ENCODE peak calls at places on chromosomes 3 and 15, in five cellular contexts. G is omental fat pad; A is Caco-2; F is stimulated activated CD4-positive, alpha-beta T cell treated with anti-CD3 and anti-CD28 coated beads, Interleukin-4, amount 100 ng/mL, for 1 hour; R is fibroblast of pulmonary artery. J is an unnamed sample.
A peak's percentile ranks its signal among the peaks of the same experiment; 100 is the strongest.

GRCh38 chr3:115692887-115693524 is 69.7 kb downstream of the GAP43 start:
- DNase-seq in R (peak; percentile 82), G (peak; percentile 57), A (peak; percentile 84), F (peak; percentile 44), J (peak; percentile 80)

GRCh38 chr3:165642761-165643432 is 194.3 kb downstream of the BCHE start:
- DNase-seq in G (peak; percentile 45), F (no peak), R (peak; percentile 98), A (no peak), J (peak; percentile 98)

GRCh38 chr3:47421741-47422649 is 41.2 kb downstream of the PTPN23 start:
- DNase-seq in F (no peak), R (peak; percentile 23), G (no peak), A (no peak), J (no peak)

GRCh38 chr15:70023769-70024491 is 73.8 kb downstream of the TLE3 start:
- DNase-seq in F (no peak), G (no peak), R (peak; percentile 90), A (no peak), J (peak; percentile 49)

GRCh38 chr3:179840985-179841384 is 188.1 kb downstream of the USP13 start:
- DNase-seq in F (no peak), G (peak; percentile 41), A (no peak), R (peak; percentile 58), J (peak; percentile 62)

GRCh38 chr3:89690649-89691048 is 583.2 kb downstream of the EPHA3 start:
- DNase-seq in A (no peak), R (peak; percentile 6), G (no peak), F (no peak), J (peak; percentile 8)

GRCh38 chr3:194491996-194492395 is 5.2 kb upstream of the ATP13A3 start:
- DNase-seq in R (no peak), F (no peak), G (no peak), A (no peak), J (no peak)

GRCh38 chr3:56796202-56796601 is 5.5 kb downstream of the ARHGEF3 start:
- DNase-seq in F (no peak), R (peak; percentile 89), A (no peak), G (no peak), J (peak; percentile 32)

GRCh38 chr15:73371812-73372211 is 3.1 kb upstream of the HCN4 start:
- DNase-seq in F (no peak), R (no peak), A (no peak), G (no peak), J (no peak)

GRCh38 chr15:90067953-90068613 is 34.2 kb downstream of the IDH2 start:
- DNase-seq in A (no peak), G (no peak), F (no peak), R (no peak), J (no peak)

GRCh38 chr15:40554164-40554530 is 10.7 kb downstream of the CCDC32 start:
- DNase-seq in G (no peak), A (no peak), F (no peak), R (no peak), J (no peak)

GRCh38 chr3:76765526-76765925 is 274.4 kb upstream of the ROBO2 start:
- DNase-seq in F (no peak), A (no peak), G (no peak), R (no peak), J (no peak)

GRCh38 chr3:51559266-51559907 is 20.9 kb downstream of the RAD54L2 start:
- DNase-seq in G (no peak), A (no peak), R (peak; percentile 80), F (no peak), J (peak; percentile 61)

GRCh38 chr3:27556854-27557253 is 72.7 kb upstream of the SLC4A7 start:
- DNase-seq in A (no peak), G (no peak), R (peak; percentile 63), F (no peak), J (peak; percentile 49)

GRCh38 chr15:37106490-37107001 is 6.2 kb upstream of the MEIS2 start:
- DNase-seq in G (no peak), R (peak; percentile 78), F (no peak), A (no peak), J (peak; percentile 61)

GRCh38 chr3:113240841-113241240 is 29.5 kb downstream of the BOC start:
- DNase-seq in A (no peak), G (no peak), F (no peak), R (no peak), J (no peak)

GRCh38 chr3:177333535-177334495 is 136.5 kb upstream of the TBL1XR1 start:
- DNase-seq in R (no peak), G (no peak), A (no peak), F (no peak), J (no peak)

GRCh38 chr3:52046186-52046913 is 10.0 kb downstream of the DUSP7 start:
- DNase-seq in F (no peak), G (no peak), A (no peak), R (peak; percentile 96), J (peak; percentile 95)

GRCh38 chr3:42703695-42704025 is 1.1 kb upstream of the HHATL start:
- DNase-seq in R (no peak), A (no peak), F (no peak), G (no peak), J (no peak)

GRCh38 chr15:96553006-96553405 is 222.5 kb downstream of the NR2F2 start:
- DNase-seq in F (no peak), R (no peak), G (no peak), A (no peak), J (no peak)

GRCh38 chr15:101533371-101534140 is 44.0 kb upstream of the PCSK6 start:
- DNase-seq in G (no peak), R (no peak), A (no peak), F (no peak), J (no peak)

GRCh38 chr15:68055224-68055705 is 1.1 kb downstream of the PIAS1 start:
- DNase-seq in G (no peak), R (peak; percentile 51), A (no peak), F (peak; percentile 61), J (peak; percentile 36)

GRCh38 chr3:136805795-136806194 is 13.1 kb upstream of the SLC35G2 start:
- DNase-seq in F (no peak), R (peak; percentile 7), A (no peak), G (no peak), J (no peak)

GRCh38 chr3:144482876-144483275 is 511.3 kb downstream of the DIPK2A start:
- DNase-seq in G (no peak), F (no peak), A (no peak), R (no peak), J (no peak)

GRCh38 chr3:151379083-151379734 is 5.3 kb downstream of the P2RY12 start:
- DNase-seq in A (peak; percentile 50), R (peak; percentile 26), G (no peak), F (peak; percentile 4), J (no peak)

GRCh38 chr15:51097553-51098330 is 3.0 kb upstream of the TNFAIP8L3 start:
- DNase-seq in R (peak; percentile 80), G (no peak), A (no peak), F (no peak), J (peak; percentile 60)

J was measured in astrocyte of the spinal cord.